ENCODE peak calls at places on chromosomes 11 and 22, in six cellular contexts. One of them, this sample, is unnamed.

GRCh38 chr22:49192857-49193250 is 634.8 kb downstream of the BRD1 start:
- DNase-seq in effector memory CD4-positive, alpha-beta T cell: no peak
- DNase-seq in CD8-positive, alpha-beta memory T cell: no peak
- DNase-seq in lower lobe of right lung: no peak
- DNase-seq in iPS DF 6.9: no peak
- DNase-seq in fibroblast of lung: no peak
- DNase-seq in this sample: no peak

GRCh38 chr11:69280451-69280850 is 13.5 kb upstream of the MYEOV start:
- DNase-seq in lower lobe of right lung: no peak
- DNase-seq in fibroblast of lung: peak; percentile 96
- DNase-seq in effector memory CD4-positive, alpha-beta T cell: no peak
- DNase-seq in iPS DF 6.9: no peak
- DNase-seq in CD8-positive, alpha-beta memory T cell: no peak
- DNase-seq in this sample: no peak

GRCh38 chr11:44467413-44467812 is 98.0 kb upstream of the CD82 start:
- DNase-seq in iPS DF 6.9: no peak
- DNase-seq in effector memory CD4-positive, alpha-beta T cell: no peak
- DNase-seq in fibroblast of lung: no peak
- DNase-seq in lower lobe of right lung: no peak
- DNase-seq in CD8-positive, alpha-beta memory T cell: no peak
- DNase-seq in this sample: no peak

GRCh38 chr11:123519055-123519796 is 89.2 kb downstream of the GRAMD1B start:
- DNase-seq in iPS DF 6.9: no peak
- DNase-seq in fibroblast of lung: peak; percentile 52
- DNase-seq in lower lobe of right lung: no peak
- DNase-seq in CD8-positive, alpha-beta memory T cell: no peak
- DNase-seq in effector memory CD4-positive, alpha-beta T cell: no peak
- DNase-seq in this sample: no peak

GRCh38 chr11:104619751-104620150 is 278.5 kb downstream of the CASP12 start:
- DNase-seq in effector memory CD4-positive, alpha-beta T cell: no peak
- DNase-seq in lower lobe of right lung: no peak
- DNase-seq in fibroblast of lung: no peak
- DNase-seq in iPS DF 6.9: no peak
- DNase-seq in CD8-positive, alpha-beta memory T cell: no peak
- DNase-seq in this sample: no peak

GRCh38 chr22:29314537-29315285 is 786 bp downstream of the RASL10A start:
- DNase-seq in iPS DF 6.9: no peak
- DNase-seq in lower lobe of right lung: peak; percentile 47
- DNase-seq in effector memory CD4-positive, alpha-beta T cell: no peak
- DNase-seq in CD8-positive, alpha-beta memory T cell: no peak
- DNase-seq in fibroblast of lung: no peak
- DNase-seq in this sample: no peak

GRCh38 chr11:74806267-74806666 is 57.6 kb downstream of the RNF169 start:
- DNase-seq in CD8-positive, alpha-beta memory T cell: no peak
- DNase-seq in lower lobe of right lung: no peak
- DNase-seq in effector memory CD4-positive, alpha-beta T cell: no peak
- DNase-seq in fibroblast of lung: no peak
- DNase-seq in iPS DF 6.9: no peak
- DNase-seq in this sample: no peak

GRCh38 chr22:29994941-29995340 is 85.3 kb upstream of the HORMAD2 start:
- DNase-seq in CD8-positive, alpha-beta memory T cell: no peak
- DNase-seq in lower lobe of right lung: no peak
- DNase-seq in iPS DF 6.9: no peak
- DNase-seq in effector memory CD4-positive, alpha-beta T cell: no peak
- DNase-seq in fibroblast of lung: peak; percentile 63
- DNase-seq in this sample: no peak

GRCh38 chr11:119780264-119780953 is 51.4 kb upstream of the NECTIN1 start:
- DNase-seq in lower lobe of right lung: peak; percentile 17
- DNase-seq in CD8-positive, alpha-beta memory T cell: no peak
- DNase-seq in effector memory CD4-positive, alpha-beta T cell: no peak
- DNase-seq in fibroblast of lung: peak; percentile 17
- DNase-seq in iPS DF 6.9: no peak
- DNase-seq in this sample: no peak

GRCh38 chr11:119785131-119785530 is 56.1 kb upstream of the NECTIN1 start:
- DNase-seq in iPS DF 6.9: no peak
- DNase-seq in lower lobe of right lung: peak; percentile 7
- DNase-seq in effector memory CD4-positive, alpha-beta T cell: no peak
- DNase-seq in fibroblast of lung: no peak
- DNase-seq in CD8-positive, alpha-beta memory T cell: no peak
- DNase-seq in this sample: no peak

GRCh38 chr11:119783466-119784400 is 54.7 kb upstream of the NECTIN1 start:
- DNase-seq in lower lobe of right lung: peak; percentile 14
- DNase-seq in iPS DF 6.9: no peak
- DNase-seq in fibroblast of lung: peak; percentile 70
- DNase-seq in effector memory CD4-positive, alpha-beta T cell: no peak
- DNase-seq in CD8-positive, alpha-beta memory T cell: no peak
- DNase-seq in this sample: no peak

GRCh38 chr11:119782021-119782420 is 53.0 kb upstream of the NECTIN1 start:
- DNase-seq in CD8-positive, alpha-beta memory T cell: no peak
- DNase-seq in lower lobe of right lung: peak; percentile 0
- DNase-seq in iPS DF 6.9: no peak
- DNase-seq in fibroblast of lung: no peak
- DNase-seq in effector memory CD4-positive, alpha-beta T cell: no peak
- DNase-seq in this sample: no peak

DNA sequence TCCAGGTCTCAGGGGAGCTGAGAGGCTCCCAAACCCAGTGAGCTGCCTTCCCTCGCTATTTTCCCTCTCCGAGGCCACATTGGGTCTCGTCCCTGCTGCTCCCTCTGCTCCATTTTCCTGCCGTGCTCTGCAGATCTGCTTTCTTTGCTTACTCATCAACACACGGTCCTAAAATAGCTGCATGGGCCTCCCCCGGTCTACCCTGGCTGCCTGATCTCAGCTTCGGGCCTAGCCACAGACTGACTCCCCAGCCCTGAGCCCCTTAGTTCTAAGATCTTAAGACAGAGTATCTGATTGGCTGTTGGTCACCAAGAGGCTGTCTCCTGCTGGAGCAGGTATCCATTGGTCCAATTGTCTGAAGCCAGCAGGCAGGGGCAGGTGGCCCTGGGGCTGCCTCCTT is 53.7 kb upstream of the NECTIN1 start:
- DNase-seq in effector memory CD4-positive, alpha-beta T cell: no peak
- DNase-seq in iPS DF 6.9: no peak
- DNase-seq in CD8-positive, alpha-beta memory T cell: no peak
- DNase-seq in lower lobe of right lung: peak; percentile 7
- DNase-seq in fibroblast of lung: peak; percentile 76
- DNase-seq in this sample: no peak
- H3K4me1 ChIP-seq in effector memory CD4-positive, alpha-beta T cell: no peaks in the 10 kb centered on the region
- H3K4me1 ChIP-seq in iPS DF 6.9: peaks cover 3% of the 10 kb centered on the region
- H3K4me1 ChIP-seq in CD8-positive, alpha-beta memory T cell: no peaks in the 10 kb centered on the region
- H3K4me1 ChIP-seq in lower lobe of right lung: no peaks in the 10 kb centered on the region
- H3K4me1 ChIP-seq in fibroblast of lung: no peaks in the 10 kb centered on the region
- H3K4me1 ChIP-seq in this sample: peaks cover 48% of the 10 kb centered on the region

GRCh38 chr22:45285431-45286058 is 796 bp downstream of the UPK3A start:
- DNase-seq in fibroblast of lung: no peak
- DNase-seq in CD8-positive, alpha-beta memory T cell: no peak
- DNase-seq in iPS DF 6.9: no peak
- DNase-seq in effector memory CD4-positive, alpha-beta T cell: no peak
- DNase-seq in lower lobe of right lung: no peak
- DNase-seq in this sample: no peak
- H3K4me3 ChIP-seq in fibroblast of lung: no peak overlapping the region
- H3K4me3 ChIP-seq in CD8-positive, alpha-beta memory T cell: no peak overlapping the region
- H3K4me3 ChIP-seq in iPS DF 6.9: peak overlapping the region; percentile 55
- H3K4me3 ChIP-seq in effector memory CD4-positive, alpha-beta T cell: no peak overlapping the region
- H3K4me3 ChIP-seq in lower lobe of right lung: no peak overlapping the region
- H3K4me3 ChIP-seq in this sample: peak overlapping the region; percentile 61

DNA sequence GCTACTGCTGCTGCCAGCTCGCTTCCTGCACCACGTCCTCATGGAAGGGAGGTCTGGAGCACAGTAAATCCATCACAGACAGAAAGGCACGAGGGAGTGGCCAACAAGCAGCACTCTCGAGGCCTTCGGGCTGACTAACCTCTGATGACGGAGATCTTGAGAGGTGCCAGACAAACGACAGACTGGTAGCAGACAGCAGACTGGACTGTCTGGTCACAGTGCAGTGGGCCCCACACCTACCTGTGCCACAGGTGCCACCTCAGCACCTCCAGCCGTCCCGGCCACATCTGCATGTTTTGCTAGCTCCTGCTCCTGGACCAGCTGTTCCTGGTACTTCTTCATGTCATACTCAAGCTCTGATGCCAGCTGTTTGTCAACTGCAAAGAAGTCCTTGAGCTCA is 64.1 kb downstream of the NCAPD3 start:
- DNase-seq in CD8-positive, alpha-beta memory T cell: no peak
- DNase-seq in fibroblast of lung: no peak
- DNase-seq in iPS DF 6.9: no peak
- DNase-seq in lower lobe of right lung: no peak
- DNase-seq in effector memory CD4-positive, alpha-beta T cell: no peak
- DNase-seq in this sample: no peak
- H3K9me3 ChIP-seq in CD8-positive, alpha-beta memory T cell: no peaks in the 10 kb centered on the region
- H3K9me3 ChIP-seq in fibroblast of lung: no peaks in the 10 kb centered on the region
- H3K9me3 ChIP-seq in iPS DF 6.9: peaks cover 17% of the 10 kb centered on the region
- H3K9me3 ChIP-seq in lower lobe of right lung: no peaks in the 10 kb centered on the region
- H3K9me3 ChIP-seq in effector memory CD4-positive, alpha-beta T cell: no peaks in the 10 kb centered on the region
- H3K9me3 ChIP-seq in this sample: no peaks in the 10 kb centered on the region

DNA sequence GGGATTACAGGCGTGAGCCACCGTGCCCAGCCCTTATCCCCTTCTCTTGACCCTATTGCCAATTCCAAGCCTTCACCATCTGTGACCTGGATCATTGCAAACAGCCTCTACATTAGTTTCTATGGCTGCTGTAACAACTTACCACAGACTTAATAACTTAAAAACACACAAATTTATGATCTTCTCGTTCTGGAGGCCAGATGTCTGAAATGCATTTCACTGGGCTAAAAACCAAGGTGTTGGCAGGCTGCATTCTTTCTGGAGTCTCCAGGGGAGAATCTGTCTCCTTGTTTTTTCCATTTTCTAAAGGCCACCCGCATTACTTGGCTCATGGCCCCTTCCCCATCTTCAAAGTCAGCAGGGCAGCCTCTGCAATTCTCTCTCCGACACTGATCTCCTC is 11.5 kb downstream of the SCGB1A1 start:
- DNase-seq in CD8-positive, alpha-beta memory T cell: no peak
- DNase-seq in iPS DF 6.9: no peak
- DNase-seq in effector memory CD4-positive, alpha-beta T cell: no peak
- DNase-seq in lower lobe of right lung: no peak
- DNase-seq in fibroblast of lung: no peak
- DNase-seq in this sample: no peak
- H3K4me1 ChIP-seq in CD8-positive, alpha-beta memory T cell: peaks cover 26% of the 10 kb centered on the region
- H3K4me1 ChIP-seq in iPS DF 6.9: peaks cover 1% of the 10 kb centered on the region
- H3K4me1 ChIP-seq in effector memory CD4-positive, alpha-beta T cell: peaks cover 9% of the 10 kb centered on the region
- H3K4me1 ChIP-seq in lower lobe of right lung: peaks cover 43% of the 10 kb centered on the region
- H3K4me1 ChIP-seq in fibroblast of lung: peaks cover 28% of the 10 kb centered on the region
- H3K4me1 ChIP-seq in this sample: peaks cover 31% of the 10 kb centered on the region

GRCh38 chr22:35327690-35328471 is 28.2 kb downstream of the TOM1 start:
- DNase-seq in effector memory CD4-positive, alpha-beta T cell: no peak
- DNase-seq in iPS DF 6.9: no peak
- DNase-seq in CD8-positive, alpha-beta memory T cell: no peak
- DNase-seq in fibroblast of lung: no peak
- DNase-seq in lower lobe of right lung: no peak
- DNase-seq in this sample: no peak

GRCh38 chr22:35326854-35327562 is 27.3 kb downstream of the TOM1 start:
- DNase-seq in CD8-positive, alpha-beta memory T cell: no peak
- DNase-seq in lower lobe of right lung: no peak
- DNase-seq in effector memory CD4-positive, alpha-beta T cell: no peak
- DNase-seq in fibroblast of lung: no peak
- DNase-seq in iPS DF 6.9: no peak
- DNase-seq in this sample: no peak

GRCh38 chr22:35329114-35329847 is 29.6 kb downstream of the TOM1 start:
- DNase-seq in CD8-positive, alpha-beta memory T cell: no peak
- DNase-seq in fibroblast of lung: no peak
- DNase-seq in effector memory CD4-positive, alpha-beta T cell: no peak
- DNase-seq in iPS DF 6.9: no peak
- DNase-seq in lower lobe of right lung: no peak
- DNase-seq in this sample: no peak

GRCh38 chr22:35330258-35330861 is 30.7 kb downstream of the TOM1 start:
- DNase-seq in lower lobe of right lung: peak; percentile 87
- DNase-seq in fibroblast of lung: peak; percentile 60
- DNase-seq in effector memory CD4-positive, alpha-beta T cell: peak; percentile 49
- DNase-seq in CD8-positive, alpha-beta memory T cell: peak; percentile 24
- DNase-seq in iPS DF 6.9: no peak
- DNase-seq in this sample: peak; percentile 90

GRCh38 chr22:35328472-35328885 is 28.8 kb downstream of the TOM1 start:
- DNase-seq in lower lobe of right lung: peak; percentile 78
- DNase-seq in fibroblast of lung: no peak
- DNase-seq in iPS DF 6.9: no peak
- DNase-seq in CD8-positive, alpha-beta memory T cell: no peak
- DNase-seq in effector memory CD4-positive, alpha-beta T cell: no peak
- DNase-seq in this sample: peak; percentile 45
- H3K4me3 ChIP-seq in lower lobe of right lung: no peak overlapping the region
- H3K4me3 ChIP-seq in fibroblast of lung: no peak overlapping the region
- H3K4me3 ChIP-seq in iPS DF 6.9: no peak overlapping the region
- H3K4me3 ChIP-seq in CD8-positive, alpha-beta memory T cell: no peak overlapping the region
- H3K4me3 ChIP-seq in effector memory CD4-positive, alpha-beta T cell: no peak overlapping the region
- H3K4me3 ChIP-seq in this sample: no peak overlapping the region

GRCh38 chr11:66345316-66345649 is 379 bp upstream of the BRMS1 start:
- DNase-seq in fibroblast of lung: no peak
- DNase-seq in effector memory CD4-positive, alpha-beta T cell: no peak
- DNase-seq in lower lobe of right lung: no peak
- DNase-seq in iPS DF 6.9: no peak
- DNase-seq in CD8-positive, alpha-beta memory T cell: no peak
- DNase-seq in this sample: no peak
- H3K9me3 ChIP-seq in fibroblast of lung: no peaks in the 10 kb centered on the region
- H3K9me3 ChIP-seq in effector memory CD4-positive, alpha-beta T cell: no peaks in the 10 kb centered on the region
- H3K9me3 ChIP-seq in lower lobe of right lung: no peaks in the 10 kb centered on the region
- H3K9me3 ChIP-seq in iPS DF 6.9: no peaks in the 10 kb centered on the region
- H3K9me3 ChIP-seq in CD8-positive, alpha-beta memory T cell: no peaks in the 10 kb centered on the region
- H3K9me3 ChIP-seq in this sample: no peaks in the 10 kb centered on the region

This sample was measured in left ventricle myocardium inferior.